ENCODE peak calls at places on chromosome 5, in six cellular contexts. F is EH; H is cerebellar nuclear complex; R is activated T-cell treated with anti-CD3 and anti-CD28 coated beads, Interleukin-2, amount 50 U/mL, for 72 hours; C is activated CD4-positive, alpha-beta T cell treated with anti-CD3 and anti-CD28 coated beads, Interleukin-2, amount 50 U/mL, for 4 hours; Q is M059J. O is an unnamed sample.

GRCh38 chr5:79821-80220 is 12.1 kb upstream of the PLEKHG4B start:
- DNase-seq in F (no peak), H (no peak), R (no peak), C (no peak), Q (no peak), O (no peak)

GRCh38 chr5:29005386-29005785 is 1967.0 kb upstream of the CDH9 start:
- DNase-seq in F (no peak), H (no peak), R (no peak), C (no peak), Q (peak; percentile 11), O (no peak)

GRCh38 chr5:32489791-32490581 is 45.4 kb upstream of the ZFR start:
- DNase-seq in F (peak; percentile 84), H (no peak), R (peak; percentile 71), C (peak; percentile 66), Q (peak; percentile 81), O (peak; percentile 53)

GRCh38 chr5:141001854-141002666 is 35.8 kb downstream of the PCDHAC2 start:
- DNase-seq in F (no peak), H (no peak), R (no peak), C (no peak), Q (peak; percentile 14), O (no peak)

GRCh38 chr5:51988561-51988960 is 605.3 kb downstream of the ISL1 start:
- DNase-seq in F (no peak), H (no peak), R (no peak), C (no peak), Q (no peak), O (no peak)

GRCh38 chr5:165630211-165630866 is 2124.9 kb downstream of the MAT2B start:
- DNase-seq in F (peak; percentile 1), H (no peak), R (peak; percentile 2), C (no peak), Q (peak; percentile 26), O (no peak)

GRCh38 chr5:80620206-80620605 is 34.2 kb upstream of the MSH3 start:
- DNase-seq in F (peak; percentile 12), H (no peak), R (no peak), C (no peak), Q (peak; percentile 60), O (no peak)

GRCh38 chr5:6185574-6185973 is 192.8 kb downstream of the MED10 start:
- DNase-seq in F (no peak), H (no peak), R (no peak), C (no peak), Q (no peak), O (no peak)

GRCh38 chr5:176454724-176455394 is 6.7 kb downstream of the FAF2 start:
- DNase-seq in F (no peak), H (no peak), R (no peak), C (no peak), Q (no peak), O (no peak)

GRCh38 chr5:103307470-103307869 is 48.9 kb downstream of the MACIR start:
- DNase-seq in F (no peak), H (no peak), R (no peak), C (no peak), Q (no peak), O (no peak)

GRCh38 chr5:50699737-50700136 is 33.3 kb downstream of the PARP8 start:
- DNase-seq in F (peak; percentile 7), H (no peak), R (peak; percentile 17), C (peak; percentile 8), Q (peak; percentile 9), O (peak; percentile 24)

GRCh38 chr5:34718516-34718915 is 62.4 kb downstream of the RAI14 start:
- DNase-seq in F (peak; percentile 59), H (no peak), R (no peak), C (no peak), Q (peak; percentile 47), O (no peak)

GRCh38 chr5:65120371-65120967 is 351.7 kb downstream of the CWC27 start:
- DNase-seq in F (no peak), H (no peak), R (no peak), C (no peak), Q (no peak), O (no peak)

GRCh38 chr5:124747770-124748686 is 1.6 kb upstream of the ZNF608 start:
- DNase-seq in F (no peak), H (no peak), R (no peak), C (no peak), Q (peak; percentile 59), O (no peak)

GRCh38 chr5:157335534-157336422 is 69.9 kb downstream of the CYFIP2 start:
- DNase-seq in F (peak; percentile 89), H (no peak), R (no peak), C (no peak), Q (peak; percentile 71), O (no peak)

GRCh38 chr5:172744106-172745104 is 26.6 kb downstream of the DUSP1 start:
- DNase-seq in F (no peak), H (no peak), R (no peak), C (no peak), Q (no peak), O (no peak)

GRCh38 chr5:177035982-177036381 is 13.5 kb downstream of the ZNF346 start:
- DNase-seq in F (peak; percentile 21), H (no peak), R (no peak), C (no peak), Q (no peak), O (no peak)

GRCh38 chr5:80569961-80570786 is at the start of gene ANKRD34B:
- DNase-seq in F (peak; percentile 6), H (no peak), R (peak; percentile 51), C (no peak), Q (peak; percentile 14), O (no peak)

GRCh38 chr5:60668715-60669304 is 31.2 kb downstream of the DEPDC1B start:
- DNase-seq in F (peak; percentile 47), H (no peak), R (no peak), C (no peak), Q (peak; percentile 46), O (no peak)

GRCh38 chr5:57724836-57725235 is 242.2 kb upstream of the ACTBL2 start:
- DNase-seq in F (peak; percentile 92), H (no peak), R (no peak), C (no peak), Q (peak; percentile 85), O (no peak)

GRCh38 chr5:61327761-61328753 is 4.0 kb upstream of the ZSWIM6 start:
- DNase-seq in F (peak; percentile 81), H (no peak), R (peak; percentile 39), C (no peak), Q (peak; percentile 89), O (no peak)

GRCh38 chr5:99315413-99316178 is 386.8 kb upstream of the CHD1 start:
- DNase-seq in F (no peak), H (no peak), R (no peak), C (no peak), Q (no peak), O (no peak)

GRCh38 chr5:34923694-34924461 is 5.5 kb upstream of the DNAJC21 start:
- DNase-seq in F (peak; percentile 89), H (no peak), R (peak; percentile 54), C (peak; percentile 15), Q (peak; percentile 99), O (peak; percentile 6)

GRCh38 chr5:17132444-17133083 is 84.9 kb upstream of the BASP1 start:
- DNase-seq in F (peak; percentile 58), H (no peak), R (no peak), C (no peak), Q (peak; percentile 55), O (no peak)

GRCh38 chr5:149581192-149581861 is at the start of gene ARHGEF37:
- DNase-seq in F (peak; percentile 63), H (peak; percentile 48), R (peak; percentile 59), C (peak; percentile 34), Q (peak; percentile 50), O (peak; percentile 17)

GRCh38 chr5:120072054-120072453 is 392.0 kb upstream of the PRR16 start:
- DNase-seq in F (no peak), H (no peak), R (no peak), C (no peak), Q (no peak), O (no peak)

O was measured in stimulated activated naive CD4-positive, alpha-beta T cell treated with Interleukin-2 at 50 U/mL for 16 hours.